ENCODE peak calls at places on chromosomes 6 and 20, in seven cellular contexts. W, X, E, R, D, S and P are unnamed samples.

GRCh38 chr6:95084867-95085266 is 492.5 kb upstream of the MANEA start:
- DNase-seq in W (no peak), X (no peak), E (no peak), R (no peak), D (no peak), S (no peak), P (no peak)

GRCh38 chr6:93784794-93785757 is 365.7 kb upstream of the EPHA7 start:
- DNase-seq in W (no peak), X (no peak), E (peak), R (no peak), D (no peak), S (no peak), P (no peak)

GRCh38 chr20:38671186-38671585 is 53.1 kb upstream of the SLC32A1 start:
- DNase-seq in W (no peak), X (no peak), E (no peak), R (no peak), D (no peak), S (no peak), P (no peak)

GRCh38 chr20:37358366-37359150 is 12.6 kb downstream of the SRC start:
- DNase-seq in W (no peak), X (peak), E (no peak), R (no peak), D (no peak), S (no peak), P (no peak)

GRCh38 chr6:52575490-52575868 is 1.4 kb downstream of the TRAM2 start:
- DNase-seq in W (no peak), X (no peak), E (no peak), R (no peak), D (peak), S (no peak), P (no peak)

GRCh38 chr20:47713163-47713562 is 72.1 kb downstream of the SULF2 start:
- DNase-seq in W (no peak), X (no peak), E (no peak), R (peak), D (no peak), S (no peak), P (no peak)

GRCh38 chr6:161353208-161353613 is 79.3 kb upstream of the AGPAT4 start:
- DNase-seq in W (peak), X (peak), E (peak), R (peak), D (peak), S (peak), P (no peak)

GRCh38 chr6:131727868-131728267 is 17.1 kb upstream of the CTAGE9 start:
- DNase-seq in W (no peak), X (no peak), E (no peak), R (peak), D (no peak), S (no peak), P (no peak)

GRCh38 chr6:13420269-13420668 is 67.1 kb downstream of the GFOD1 start:
- DNase-seq in W (no peak), X (peak), E (no peak), R (no peak), D (no peak), S (no peak), P (no peak)

GRCh38 chr6:35508542-35508941 is 4.2 kb downstream of the TULP1 start:
- DNase-seq in W (no peak), X (no peak), E (no peak), R (no peak), D (no peak), S (no peak), P (no peak)

GRCh38 chr6:37667050-37667814 is 30.5 kb downstream of the MDGA1 start:
- DNase-seq in W (no peak), X (no peak), E (peak), R (no peak), D (peak), S (no peak), P (peak)

GRCh38 chr6:83868639-83869038 is 9.2 kb downstream of the CYB5R4 start:
- DNase-seq in W (no peak), X (no peak), E (peak), R (no peak), D (no peak), S (no peak), P (peak)

GRCh38 chr6:1619666-1620503 is 10.2 kb downstream of the FOXC1 start:
- DNase-seq in W (no peak), X (no peak), E (no peak), R (no peak), D (no peak), S (no peak), P (no peak)

GRCh38 chr6:57013501-57013900 is 33.0 kb upstream of the KIAA1586 start:
- DNase-seq in W (no peak), X (no peak), E (no peak), R (no peak), D (peak), S (no peak), P (peak)

GRCh38 chr6:140970485-140970884 is 1162.2 kb upstream of the GJE1 start:
- DNase-seq in W (no peak), X (no peak), E (no peak), R (no peak), D (no peak), S (no peak), P (peak)
- TF ChIP-seq RAD21 in W (no peak), X (no peak), E (no peak), R (no peak), D (no peak), S (no peak), P (no peak)

DNA sequence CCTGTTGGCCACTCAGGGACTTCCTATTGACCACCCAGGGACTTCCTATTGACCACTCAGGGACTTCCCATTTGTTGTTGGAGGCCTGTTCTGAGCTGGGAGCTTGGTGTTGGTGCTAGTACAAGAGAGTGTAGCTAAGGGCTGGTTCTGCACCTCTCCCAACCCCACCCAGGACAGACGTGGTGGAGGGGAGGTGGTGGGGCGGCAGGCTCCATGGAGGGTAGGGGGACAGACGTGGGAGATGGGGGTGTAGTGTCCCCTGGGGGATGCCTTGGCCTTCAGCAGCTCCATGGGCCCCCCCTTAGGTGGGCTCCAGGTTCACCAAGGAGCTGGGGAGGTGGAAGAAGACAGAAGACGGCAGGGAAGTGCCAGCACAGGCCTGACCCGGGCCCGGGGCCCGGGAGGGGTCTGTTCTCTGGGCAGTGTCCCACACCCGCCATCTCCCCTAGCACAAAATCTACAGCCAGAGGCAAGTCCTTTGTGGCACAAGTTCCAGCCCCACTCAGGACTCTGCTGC is 33.9 kb downstream of the CHRNA4 start:
- DNase-seq in W (no peak), X (no peak), E (no peak), R (no peak), D (no peak), S (no peak), P (no peak)
- TF ChIP-seq RAD21 in W (no peak), X (no peak), E (no peak), R (no peak), D (no peak), S (no peak), P (no peak)

GRCh38 chr20:45971425-45971674 is 653 bp downstream of the ZNF335 start:
- DNase-seq in W (no peak), X (no peak), E (no peak), R (no peak), D (no peak), S (no peak), P (no peak)

GRCh38 chr20:45970646-45971424 is 1.2 kb downstream of the ZNF335 start:
- DNase-seq in W (no peak), X (peak), E (no peak), R (no peak), D (peak), S (no peak), P (peak)

GRCh38 chr20:45968081-45968671 is 3.8 kb downstream of the ZNF335 start:
- DNase-seq in W (no peak), X (peak), E (no peak), R (no peak), D (no peak), S (no peak), P (no peak)

GRCh38 chr20:45968801-45969711 is 2.9 kb downstream of the ZNF335 start:
- DNase-seq in W (no peak), X (no peak), E (no peak), R (no peak), D (no peak), S (no peak), P (peak)

GRCh38 chr20:45969712-45970634 is 2.0 kb downstream of the ZNF335 start:
- DNase-seq in W (peak), X (peak), E (peak), R (peak), D (peak), S (no peak), P (peak)
- TF ChIP-seq RAD21 in W (peak), X (peak), E (peak), R (no peak), D (peak), S (peak), P (peak)

DNA sequence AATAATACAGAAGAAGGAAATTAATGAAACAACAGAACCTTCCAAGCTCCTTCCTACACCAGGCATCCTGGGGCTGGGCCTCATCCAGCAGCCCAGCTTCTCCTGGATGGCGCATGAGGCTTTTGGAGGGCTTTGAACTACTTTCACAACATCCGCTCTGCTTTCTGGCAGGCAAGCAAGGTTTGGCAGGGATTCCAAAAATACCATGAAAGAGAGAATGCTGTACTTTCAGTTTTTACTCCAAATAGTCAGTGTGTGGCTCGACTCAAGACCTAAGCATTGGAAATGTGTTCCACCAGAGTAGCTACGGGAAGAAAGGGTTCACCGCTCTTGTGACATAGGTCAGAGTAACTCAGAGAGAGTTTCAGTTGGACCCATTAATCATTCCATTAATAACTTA is 125.4 kb downstream of the OPRM1 start:
- DNase-seq in W (no peak), X (no peak), E (no peak), R (no peak), D (no peak), S (no peak), P (peak)
- TF ChIP-seq RAD21 in W (no peak), X (no peak), E (no peak), R (no peak), D (no peak), S (no peak), P (no peak)

DNA sequence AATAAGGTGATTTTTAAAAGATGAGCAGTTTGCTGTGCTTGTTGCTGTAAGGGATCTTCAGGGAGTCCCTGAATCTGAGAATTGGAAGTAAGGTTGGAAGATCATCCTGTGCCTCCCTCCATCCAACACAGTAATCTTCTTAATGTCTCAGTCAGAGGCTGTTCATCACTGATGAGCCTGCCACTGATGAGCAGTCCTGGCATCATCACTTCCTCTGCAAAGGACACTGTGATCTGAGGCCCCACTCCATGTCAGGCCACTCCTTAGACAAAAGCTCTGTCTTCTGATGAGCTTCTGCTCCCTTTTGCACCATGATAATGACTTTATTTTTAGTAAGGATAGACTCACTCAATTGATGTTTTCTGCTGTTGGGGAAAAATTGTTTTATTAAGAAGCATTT is 121.0 kb downstream of the UST start:
- DNase-seq in W (no peak), X (no peak), E (no peak), R (no peak), D (no peak), S (no peak), P (peak)
- TF ChIP-seq RAD21 in W (no peak), X (no peak), E (no peak), R (no peak), D (no peak), S (no peak), P (no peak)

GRCh38 chr6:128599036-128599435 is 78.6 kb upstream of the PTPRK start:
- DNase-seq in W (no peak), X (no peak), E (no peak), R (no peak), D (no peak), S (no peak), P (no peak)

GRCh38 chr6:128600397-128600951 is 80.1 kb upstream of the PTPRK start:
- DNase-seq in W (no peak), X (peak), E (peak), R (no peak), D (no peak), S (no peak), P (peak)

GRCh38 chr6:128597956-128598355 is 77.6 kb upstream of the PTPRK start:
- DNase-seq in W (no peak), X (no peak), E (no peak), R (no peak), D (no peak), S (no peak), P (no peak)

GRCh38 chr6:128598561-128598960 is 78.2 kb upstream of the PTPRK start:
- DNase-seq in W (peak), X (no peak), E (no peak), R (no peak), D (no peak), S (no peak), P (no peak)

GRCh38 chr6:128601060-128601459 is 80.7 kb upstream of the PTPRK start:
- DNase-seq in W (no peak), X (no peak), E (no peak), R (no peak), D (no peak), S (no peak), P (peak)
- TF ChIP-seq RAD21 in W (no peak), X (no peak), E (no peak), R (no peak), D (no peak), S (no peak), P (no peak)